ENCODE peak calls at places on chromosomes 2 and 18, in ten cellular contexts. Y, K, R, W, B, T, C, E, O and G are unnamed samples.

GRCh38 chr18:3538456-3538855 is 88.5 kb downstream of the TGIF1 start:
- DNase-seq in B (no peak), O (no peak), K (no peak), E (no peak), W (no peak), R (no peak), C (no peak), T (no peak), Y (no peak), G (no peak)

GRCh38 chr2:68059769-68060525 is 2.9 kb downstream of the C1D start:
- DNase-seq in W (no peak), R (peak), K (no peak), T (no peak), B (no peak), C (no peak), E (no peak), O (no peak), Y (no peak), G (no peak)

GRCh38 chr18:34493099-34493544 is 217.0 kb upstream of the DTNA start:
- DNase-seq in K (peak), B (no peak), R (peak), T (peak), C (no peak), O (peak), E (peak), Y (peak), W (peak), G (peak)

GRCh38 chr18:46917808-46918600 is 602 bp downstream of the KATNAL2 start:
- DNase-seq in K (peak), Y (no peak), B (no peak), T (no peak), R (no peak), O (peak), W (no peak), E (no peak), C (no peak), G (no peak)

GRCh38 chr2:113755690-113756063 is 765 bp downstream of the SLC35F5 start:
- DNase-seq in W (no peak), E (no peak), B (no peak), K (peak), O (peak), T (no peak), R (no peak), Y (no peak), C (no peak), G (no peak)

GRCh38 chr2:55922488-55922887 is 1.1 kb downstream of the EFEMP1 start:
- DNase-seq in C (no peak), E (no peak), W (no peak), Y (no peak), R (no peak), T (no peak), O (no peak), K (no peak), B (no peak), G (no peak)

GRCh38 chr18:32019251-32019943 is 772 bp downstream of the RNF125 start:
- DNase-seq in E (peak), W (peak), T (peak), R (no peak), K (no peak), C (peak), B (peak), Y (peak), O (peak), G (peak)

GRCh38 chr2:215571693-215572092 is 135.8 kb upstream of the FN1 start:
- DNase-seq in C (no peak), R (no peak), Y (no peak), E (no peak), T (no peak), W (no peak), B (no peak), K (no peak), O (no peak), G (no peak)

GRCh38 chr2:230865324-230865765 is 603 bp downstream of the ITM2C start:
- DNase-seq in O (no peak), E (no peak), K (no peak), C (no peak), R (no peak), T (no peak), B (no peak), Y (no peak), W (no peak), G (no peak)

GRCh38 chr18:68583685-68584084 is 131.2 kb downstream of the TMX3 start:
- DNase-seq in T (no peak), K (no peak), R (no peak), E (no peak), Y (no peak), W (no peak), C (no peak), B (no peak), O (no peak), G (no peak)

GRCh38 chr2:120955427-120955826 is 219.8 kb downstream of the GLI2 start:
- DNase-seq in C (no peak), R (no peak), W (no peak), K (no peak), Y (no peak), T (no peak), B (no peak), O (peak), E (no peak), G (no peak)

GRCh38 chr2:43018179-43019024 is 208.0 kb downstream of the ZFP36L2 start:
- DNase-seq in K (no peak), E (no peak), T (no peak), W (peak), O (peak), R (peak), B (no peak), Y (peak), C (no peak), G (peak)

GRCh38 chr2:96933528-96933927 is 52.9 kb downstream of the FAM178B start:
- DNase-seq in E (no peak), O (no peak), W (peak), R (no peak), K (no peak), Y (peak), T (peak), C (no peak), B (no peak), G (no peak)

GRCh38 chr18:46315187-46315586 is 211.0 kb downstream of the HAUS1 start:
- DNase-seq in K (no peak), W (no peak), C (no peak), R (no peak), Y (no peak), O (no peak), B (no peak), E (peak), T (no peak), G (no peak)

GRCh38 chr2:161030260-161031063 is 129.8 kb upstream of the TANK start:
- DNase-seq in O (peak), K (peak), B (no peak), E (no peak), T (no peak), R (peak), C (no peak), Y (no peak), W (no peak), G (peak)

GRCh38 chr2:220075835-220076234 is 448.4 kb downstream of the SLC4A3 start:
- DNase-seq in R (no peak), T (no peak), B (no peak), E (no peak), W (no peak), Y (no peak), O (no peak), C (no peak), K (no peak), G (no peak)

GRCh38 chr2:54601339-54601738 is 122.1 kb upstream of the EML6 start:
- DNase-seq in C (no peak), B (no peak), T (no peak), R (no peak), K (peak), E (no peak), Y (no peak), O (no peak), W (no peak), G (peak)

GRCh38 chr2:64062840-64063239 is 43.6 kb upstream of the VPS54 start:
- DNase-seq in E (no peak), B (no peak), W (no peak), O (peak), R (no peak), T (no peak), Y (no peak), C (no peak), K (no peak), G (no peak)

GRCh38 chr2:171523339-171523931 is 1.2 kb downstream of the CYBRD1 start:
- DNase-seq in W (peak), B (no peak), T (peak), R (no peak), C (peak), Y (peak), E (peak), K (peak), O (peak), G (no peak)